ENCODE peak calls at places on chromosomes 11 and 22, in four cellular contexts. One of them, this sample, is unnamed.

GRCh38 chr22:44423556-44423955 is 74.5 kb downstream of the RTL6 start:
- DNase-seq in stimulated activated CD8-positive, alpha-beta memory T cell treated with anti-CD3 and anti-CD28 coated beads, Interleukin-4, amount 100 ng/mL, for 48 hours: no peak
- DNase-seq in NCI-H748 treated with DMSO at 0.1 percent for 48 hours: no peak
- DNase-seq in IMR-90: no peak
- DNase-seq in this sample: no peak

GRCh38 chr11:4577761-4578160 is 3.8 kb upstream of the OR52I2 start:
- DNase-seq in stimulated activated CD8-positive, alpha-beta memory T cell treated with anti-CD3 and anti-CD28 coated beads, Interleukin-4, amount 100 ng/mL, for 48 hours: no peak
- DNase-seq in NCI-H748 treated with DMSO at 0.1 percent for 48 hours: peak; percentile 39
- DNase-seq in IMR-90: no peak
- DNase-seq in this sample: no peak

GRCh38 chr22:39405346-39406085 is 5.9 kb downstream of the TAB1 start:
- DNase-seq in stimulated activated CD8-positive, alpha-beta memory T cell treated with anti-CD3 and anti-CD28 coated beads, Interleukin-4, amount 100 ng/mL, for 48 hours: peak; percentile 44
- DNase-seq in NCI-H748 treated with DMSO at 0.1 percent for 48 hours: no peak
- DNase-seq in IMR-90: peak; percentile 65
- DNase-seq in this sample: peak; percentile 39

GRCh38 chr22:42820075-42820763 is 36.9 kb downstream of the ARFGAP3 start:
- DNase-seq in stimulated activated CD8-positive, alpha-beta memory T cell treated with anti-CD3 and anti-CD28 coated beads, Interleukin-4, amount 100 ng/mL, for 48 hours: no peak
- DNase-seq in NCI-H748 treated with DMSO at 0.1 percent for 48 hours: peak; percentile 42
- DNase-seq in IMR-90: peak; percentile 93
- DNase-seq in this sample: peak; percentile 86

GRCh38 chr11:2867722-2868548 is 17.6 kb downstream of the CDKN1C start:
- DNase-seq in stimulated activated CD8-positive, alpha-beta memory T cell treated with anti-CD3 and anti-CD28 coated beads, Interleukin-4, amount 100 ng/mL, for 48 hours: no peak
- DNase-seq in NCI-H748 treated with DMSO at 0.1 percent for 48 hours: no peak
- DNase-seq in IMR-90: no peak
- DNase-seq in this sample: no peak

GRCh38 chr11:121039971-121040613 is 16.2 kb downstream of the TBCEL start:
- DNase-seq in stimulated activated CD8-positive, alpha-beta memory T cell treated with anti-CD3 and anti-CD28 coated beads, Interleukin-4, amount 100 ng/mL, for 48 hours: no peak
- DNase-seq in NCI-H748 treated with DMSO at 0.1 percent for 48 hours: no peak
- DNase-seq in IMR-90: no peak
- DNase-seq in this sample: no peak

GRCh38 chr11:65504671-65505433 is 6.0 kb downstream of the MALAT1 start:
- DNase-seq in stimulated activated CD8-positive, alpha-beta memory T cell treated with anti-CD3 and anti-CD28 coated beads, Interleukin-4, amount 100 ng/mL, for 48 hours: no peak
- DNase-seq in NCI-H748 treated with DMSO at 0.1 percent for 48 hours: no peak
- DNase-seq in IMR-90: peak; percentile 46
- DNase-seq in this sample: peak; percentile 37

GRCh38 chr22:33758125-33758483 is 162.2 kb downstream of the LARGE1 start:
- DNase-seq in stimulated activated CD8-positive, alpha-beta memory T cell treated with anti-CD3 and anti-CD28 coated beads, Interleukin-4, amount 100 ng/mL, for 48 hours: no peak
- DNase-seq in NCI-H748 treated with DMSO at 0.1 percent for 48 hours: no peak
- DNase-seq in IMR-90: no peak
- DNase-seq in this sample: no peak

This sample was measured in ELR.